ENCODE peak calls at places on chromosomes 2 and 18, in four cellular contexts. C is EH, I is HTR-8/SVneo, B is right lobe of liver. G is an unnamed sample.

GRCh38 chr2:107721581-107721980 is 105.1 kb upstream of the RGPD4 start:
- DNase-seq in C (no peak), I (no peak), B (no peak), G (no peak)

GRCh38 chr18:22391571-22392359 is 25.9 kb downstream of the CTAGE1 start:
- DNase-seq in C (peak; percentile 91), I (peak; percentile 46), B (no peak), G (peak; percentile 94)

GRCh38 chr2:47566207-47566858 is 163.4 kb downstream of the MSH2 start:
- DNase-seq in C (no peak), I (no peak), B (no peak), G (no peak)

GRCh38 chr2:172807011-172807410 is 71.4 kb downstream of the RAPGEF4 start:
- DNase-seq in C (no peak), I (no peak), B (no peak), G (no peak)

GRCh38 chr2:112483821-112484220 is 1.9 kb downstream of the TTL start:
- DNase-seq in C (no peak), I (no peak), B (no peak), G (peak; percentile 30)

GRCh38 chr18:8507361-8507760 is 101.9 kb upstream of the RAB12 start:
- DNase-seq in C (peak; percentile 14), I (no peak), B (no peak), G (no peak)

GRCh38 chr2:10380048-10380926 is 67.8 kb downstream of the ODC1 start:
- DNase-seq in C (no peak), I (no peak), B (no peak), G (no peak)

GRCh38 chr2:118056165-118056534 is 32.1 kb upstream of the INSIG2 start:
- DNase-seq in C (no peak), I (no peak), B (no peak), G (no peak)

GRCh38 chr2:129205766-129206165 is 773.7 kb upstream of the RAB6C start:
- DNase-seq in C (no peak), I (no peak), B (no peak), G (no peak)

GRCh38 chr2:52775674-52776073 is 991.9 kb upstream of the CHAC2 start:
- DNase-seq in C (no peak), I (no peak), B (no peak), G (no peak)

GRCh38 chr2:176503760-176504159 is 234.5 kb downstream of the MTX2 start:
- DNase-seq in C (peak; percentile 20), I (no peak), B (no peak), G (no peak)

GRCh38 chr2:111106720-111107119 is 14.0 kb upstream of the BCL2L11 start:
- DNase-seq in C (no peak), I (no peak), B (no peak), G (peak; percentile 34)

GRCh38 chr2:203913947-203914346 is 22.6 kb upstream of the ICOS start:
- DNase-seq in C (no peak), I (no peak), B (no peak), G (no peak)

GRCh38 chr18:8162797-8163196 is 446.4 kb upstream of the RAB12 start:
- DNase-seq in C (peak; percentile 33), I (no peak), B (no peak), G (peak; percentile 61)

GRCh38 chr18:6280344-6280743 is 134.4 kb downstream of the L3MBTL4 start:
- DNase-seq in C (no peak), I (no peak), B (no peak), G (no peak)

GRCh38 chr2:189558516-189559263 is 21.9 kb downstream of the SLC40A1 start:
- DNase-seq in C (no peak), I (no peak), B (no peak), G (no peak)

GRCh38 chr2:38146302-38146916 is 70.5 kb upstream of the CYP1B1 start:
- DNase-seq in C (peak; percentile 89), I (peak; percentile 61), B (no peak), G (peak; percentile 75)

GRCh38 chr18:57543560-57543959 is 42.9 kb downstream of the FECH start:
- DNase-seq in C (no peak), I (no peak), B (no peak), G (no peak)

GRCh38 chr2:127611076-127611925 is 34.7 kb upstream of the GPR17 start:
- DNase-seq in C (no peak), I (no peak), B (peak; percentile 26), G (no peak)

GRCh38 chr18:48589797-48590519 is 51.1 kb downstream of the CTIF start:
- DNase-seq in C (peak; percentile 55), I (no peak), B (peak; percentile 94), G (no peak)

GRCh38 chr2:156333274-156333950 is 891 bp upstream of the NR4A2 start:
- DNase-seq in C (no peak), I (no peak), B (no peak), G (peak; percentile 30)

GRCh38 chr18:68234115-68234514 is 480.8 kb downstream of the TMX3 start:
- DNase-seq in C (no peak), I (no peak), B (no peak), G (no peak)

GRCh38 chr2:69278366-69278765 is 108.7 kb downstream of the GFPT1 start:
- DNase-seq in C (peak; percentile 24), I (no peak), B (no peak), G (no peak)

GRCh38 chr2:30472326-30472725 is 25.3 kb downstream of the LCLAT1 start:
- DNase-seq in C (no peak), I (no peak), B (no peak), G (no peak)

GRCh38 chr2:97654791-97655190 is 8.9 kb downstream of the COX5B start:
- DNase-seq in C (no peak), I (no peak), B (no peak), G (no peak)

GRCh38 chr2:148565272-148565894 is 79.2 kb upstream of the EPC2 start:
- DNase-seq in C (peak; percentile 13), I (peak; percentile 28), B (no peak), G (peak; percentile 49)

GRCh38 chr2:197130318-197130717 is 180.3 kb downstream of the ANKRD44 start:
- DNase-seq in C (no peak), I (no peak), B (no peak), G (no peak)

GRCh38 chr2:98099939-98100743 is 13.2 kb downstream of the VWA3B start:
- DNase-seq in C (no peak), I (no peak), B (no peak), G (no peak)

GRCh38 chr2:127162261-127163089 is 55.5 kb upstream of the BIN1 start:
- DNase-seq in C (no peak), I (no peak), B (no peak), G (no peak)

GRCh38 chr2:100857915-100858314 is 38.0 kb downstream of the NPAS2 start:
- DNase-seq in C (peak; percentile 94), I (no peak), B (no peak), G (peak; percentile 83)

GRCh38 chr18:31162825-31163435 is at the start of gene DSC1:
- DNase-seq in C (no peak), I (no peak), B (no peak), G (no peak)

GRCh38 chr18:32930695-32931301 is 158.0 kb upstream of the KLHL14 start:
- DNase-seq in C (no peak), I (no peak), B (no peak), G (peak; percentile 36)